ENCODE peak calls at places on chromosomes 12 and 14, in nine cellular contexts. S, B, W, T, U, Y, V, R and K are unnamed samples.
A peak's percentile ranks its signal among the peaks of the same experiment; 100 is the strongest.

GRCh38 chr12:119258149-119258548 is 76.4 kb upstream of the CCDC60 start:
- DNase-seq in R (no peak), Y (no peak), W (no peak), U (no peak), T (no peak), B (no peak), V (no peak), S (no peak), K (no peak)

GRCh38 chr12:131067993-131068942 is 114.6 kb downstream of the ADGRD1 start:
- DNase-seq in T (no peak), B (no peak), V (no peak), S (peak; percentile 26), W (no peak), R (no peak), Y (no peak), U (no peak), K (no peak)

GRCh38 chr12:60174476-60174875 is 578.6 kb downstream of the SLC16A7 start:
- DNase-seq in S (no peak), W (no peak), V (no peak), B (no peak), R (no peak), T (no peak), U (no peak), Y (no peak), K (no peak)

GRCh38 chr12:47192046-47192445 is 112.3 kb upstream of the AMIGO2 start:
- DNase-seq in B (no peak), Y (no peak), R (no peak), S (no peak), V (no peak), T (no peak), W (no peak), U (no peak), K (no peak)

GRCh38 chr12:81206425-81206824 is 128.5 kb downstream of the ACSS3 start:
- DNase-seq in V (no peak), W (no peak), T (no peak), U (no peak), R (no peak), Y (no peak), B (no peak), S (no peak), K (no peak)

GRCh38 chr12:88052686-88053085 is 23.5 kb upstream of the C12orf50 start:
- DNase-seq in U (no peak), S (peak; percentile 79), B (peak; percentile 30), W (no peak), V (peak; percentile 30), Y (no peak), T (no peak), R (peak; percentile 13), K (no peak)

GRCh38 chr12:4579305-4580097 is 17.5 kb downstream of the DYRK4 start:
- DNase-seq in R (peak; percentile 25), Y (no peak), S (peak; percentile 70), B (peak; percentile 72), W (no peak), U (no peak), V (peak; percentile 17), T (no peak), K (no peak)

GRCh38 chr14:73312697-73313096 is 75.4 kb downstream of the PAPLN start:
- DNase-seq in S (no peak), U (no peak), R (no peak), T (no peak), V (no peak), B (no peak), Y (no peak), W (no peak), K (no peak)

GRCh38 chr14:22112004-22112403 is 438.4 kb upstream of the OR4E1 start:
- DNase-seq in T (no peak), Y (peak; percentile 76), U (no peak), R (no peak), W (no peak), S (peak; percentile 71), V (peak; percentile 25), B (peak; percentile 29), K (peak; percentile 38)

GRCh38 chr14:100031506-100032281 is 33.5 kb upstream of the EVL start:
- DNase-seq in B (no peak), S (no peak), U (no peak), W (peak; percentile 94), Y (no peak), T (no peak), V (no peak), R (peak; percentile 24), K (no peak)

GRCh38 chr14:94337274-94337673 is 14.1 kb upstream of the SERPINA6 start:
- DNase-seq in T (no peak), U (no peak), Y (no peak), S (no peak), V (no peak), B (no peak), R (no peak), W (no peak), K (no peak)

GRCh38 chr12:30437616-30438015 is 258.1 kb downstream of the IPO8 start:
- DNase-seq in Y (no peak), S (no peak), R (no peak), B (no peak), U (no peak), W (no peak), V (peak; percentile 36), T (no peak), K (no peak)

GRCh38 chr14:51216602-51217001 is 23.4 kb upstream of the TMX1 start:
- DNase-seq in Y (no peak), B (no peak), R (no peak), W (no peak), V (no peak), U (no peak), T (no peak), S (no peak), K (no peak)

GRCh38 chr12:65609359-65609771 is 214.9 kb upstream of the HMGA2 start:
- DNase-seq in T (no peak), V (no peak), W (peak; percentile 55), R (no peak), S (no peak), U (no peak), B (no peak), Y (no peak), K (no peak)

GRCh38 chr12:2336409-2336829 is 283.6 kb downstream of the CACNA1C start:
- DNase-seq in R (no peak), S (no peak), T (no peak), B (no peak), U (no peak), W (no peak), V (no peak), Y (no peak), K (no peak)

GRCh38 chr12:59234391-59234790 is 314.1 kb upstream of the LRIG3 start:
- DNase-seq in B (no peak), S (peak; percentile 76), R (no peak), V (no peak), U (no peak), T (no peak), Y (no peak), W (no peak), K (no peak)

GRCh38 chr12:109693653-109694224 is 19.9 kb upstream of the FAM222A start:
- DNase-seq in B (no peak), S (no peak), T (no peak), Y (no peak), R (no peak), U (no peak), V (no peak), W (no peak), K (no peak)

GRCh38 chr14:96213871-96214465 is 9.3 kb downstream of the BDKRB2 start:
- DNase-seq in S (no peak), V (no peak), T (no peak), W (peak; percentile 26), R (no peak), U (no peak), B (no peak), Y (no peak), K (no peak)

GRCh38 chr14:99818503-99819036 is 25.4 kb downstream of the EML1 start:
- DNase-seq in R (no peak), T (no peak), Y (no peak), V (no peak), B (no peak), W (no peak), U (no peak), S (no peak), K (no peak)

GRCh38 chr12:116076399-116076798 is 201.1 kb downstream of the MED13L start:
- DNase-seq in U (no peak), Y (no peak), T (no peak), R (no peak), S (no peak), B (no peak), W (no peak), V (no peak), K (no peak)

GRCh38 chr14:68873379-68873778 is 80.5 kb upstream of the ZFP36L1 start:
- DNase-seq in W (no peak), R (no peak), Y (no peak), T (no peak), B (no peak), S (no peak), V (no peak), U (no peak), K (no peak)

GRCh38 chr12:6199531-6200265 is 502 bp upstream of the CD9 start:
- DNase-seq in W (no peak), Y (peak; percentile 79), T (peak; percentile 65), B (no peak), R (peak; percentile 76), S (peak; percentile 94), V (no peak), U (no peak), K (no peak)
- H3K4me1 ChIP-seq in W (peaks cover 45% of the 10 kb centered on the region), Y (peaks cover 11% of the 10 kb centered on the region), T (peaks cover 6% of the 10 kb centered on the region), B (peaks cover 7% of the 10 kb centered on the region), R (peaks cover 72% of the 10 kb centered on the region), S (no peaks in the 10 kb centered on the region), V (peaks cover 74% of the 10 kb centered on the region), U (peaks cover 54% of the 10 kb centered on the region), K (peaks cover 18% of the 10 kb centered on the region)

DNA sequence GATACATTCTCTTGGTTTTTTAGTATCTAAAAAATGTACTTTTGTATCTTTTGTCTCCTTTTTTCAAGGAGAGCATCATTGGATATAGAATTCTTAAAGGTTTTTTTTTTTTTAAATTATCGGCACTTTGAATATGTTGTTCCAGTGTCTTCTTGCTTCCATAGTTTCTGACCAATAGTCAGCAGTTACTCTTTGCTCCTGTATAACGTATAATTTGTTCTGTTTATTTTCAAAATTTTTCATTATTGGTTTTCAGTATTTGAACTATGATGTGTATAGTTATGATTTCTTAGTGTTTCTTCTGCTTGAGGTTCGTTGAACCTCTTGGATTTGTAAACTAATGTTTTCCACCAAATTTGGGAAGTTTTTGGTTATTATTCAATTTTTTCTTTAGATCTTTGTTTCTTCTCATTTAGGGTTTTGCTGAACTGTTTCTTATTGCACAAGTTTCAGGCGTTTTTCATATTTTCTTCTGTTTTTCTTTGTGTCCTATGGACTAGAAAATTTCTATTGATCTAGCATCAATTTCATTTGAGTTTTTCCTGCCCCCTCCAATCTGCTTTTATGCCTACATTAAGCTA is 93.9 kb downstream of the PLBD1 start:
- DNase-seq in V (peak; percentile 1), Y (no peak), W (no peak), B (peak; percentile 55), R (no peak), S (no peak), T (no peak), U (no peak), K (no peak)
- H3K9me3 ChIP-seq in V (peaks cover 44% of the 10 kb centered on the region), Y (peaks cover 24% of the 10 kb centered on the region), W (peaks cover 5% of the 10 kb centered on the region), B (peaks cover 49% of the 10 kb centered on the region), R (peaks cover 34% of the 10 kb centered on the region), S (peaks cover 67% of the 10 kb centered on the region), T (peaks cover 9% of the 10 kb centered on the region), U (peaks cover 58% of the 10 kb centered on the region), K (peaks cover 18% of the 10 kb centered on the region)

GRCh38 chr12:9660046-9660445 is 9.5 kb upstream of the CLEC2D start:
- DNase-seq in B (no peak), U (no peak), T (no peak), S (no peak), R (no peak), Y (no peak), V (no peak), W (no peak), K (no peak)
- H3K36me3 ChIP-seq in B (peaks cover 100% of the 10 kb centered on the region), U (peaks cover 97% of the 10 kb centered on the region), T (no peaks in the 10 kb centered on the region), S (peaks cover 75% of the 10 kb centered on the region), R (no peaks in the 10 kb centered on the region), Y (peaks cover 36% of the 10 kb centered on the region), V (peaks cover 9% of the 10 kb centered on the region), W (peaks cover 4% of the 10 kb centered on the region), K (peaks cover 40% of the 10 kb centered on the region)

GRCh38 chr12:53049582-53050318 is at the start of gene TNS2:
- DNase-seq in R (peak; percentile 72), B (no peak), T (peak; percentile 74), V (peak; percentile 72), U (peak; percentile 89), S (peak; percentile 95), Y (peak; percentile 70), W (peak; percentile 81), K (no peak)
- H3K4me1 ChIP-seq in R (peaks cover 89% of the 10 kb centered on the region), B (peaks cover 25% of the 10 kb centered on the region), T (peaks cover 41% of the 10 kb centered on the region), V (peaks cover 75% of the 10 kb centered on the region), U (peaks cover 91% of the 10 kb centered on the region), S (peaks cover 32% of the 10 kb centered on the region), Y (peaks cover 28% of the 10 kb centered on the region), W (peaks cover 56% of the 10 kb centered on the region), K (peaks cover 13% of the 10 kb centered on the region)